ENCODE peak calls at places on chromosomes 7 and 10, in four cellular contexts. H, C, G and B are unnamed samples. For H3K4me1, the result is how much of the 10 kb centered on the place peaks cover.

GRCh38 chr10:1368772-1369171 is 312.6 kb downstream of the WDR37 start:
- DNase-seq in C (no peak), G (peak), H (peak), B (no peak)

GRCh38 chr10:101284171-101285092 is 55.2 kb upstream of the LBX1 start:
- DNase-seq in H (no peak), C (no peak), G (no peak), B (no peak)

GRCh38 chr10:119251315-119251708 is 43.9 kb downstream of the GRK5 start:
- DNase-seq in H (no peak), C (peak), G (no peak), B (no peak)

GRCh38 chr7:48139461-48139860 is 31.8 kb upstream of the ABCA13 start:
- DNase-seq in C (no peak), H (peak), G (no peak), B (no peak)

GRCh38 chr10:29039659-29040309 is 249.1 kb upstream of the LYZL1 start:
- DNase-seq in C (no peak), G (no peak), H (no peak), B (no peak)

GRCh38 chr10:76324283-76324682 is 892.9 kb downstream of the LRMDA start:
- DNase-seq in C (no peak), H (peak), G (no peak), B (peak)

GRCh38 chr10:16992611-16993119 is 136.9 kb downstream of the CUBN start:
- DNase-seq in G (no peak), C (no peak), H (no peak), B (no peak)

GRCh38 chr7:155454183-155455112 is 3.5 kb upstream of the EN2 start:
- DNase-seq in G (no peak), C (no peak), H (no peak), B (no peak)

GRCh38 chr7:8236781-8237407 is 25.1 kb downstream of the ICA1 start:
- DNase-seq in C (no peak), G (no peak), H (no peak), B (no peak)

GRCh38 chr10:129761166-129761565 is 202.9 kb downstream of the EBF3 start:
- DNase-seq in G (no peak), H (no peak), C (no peak), B (peak)

GRCh38 chr10:73999703-74000102 is 1.8 kb downstream of the VCL start:
- DNase-seq in G (no peak), H (no peak), C (no peak), B (no peak)

GRCh38 chr10:16792675-16793074 is 24.5 kb downstream of the RSU1 start:
- DNase-seq in G (no peak), C (no peak), H (no peak), B (no peak)

GRCh38 chr10:70430489-70431445 is 10.7 kb downstream of the NODAL start:
- DNase-seq in G (no peak), H (peak), C (peak), B (peak)

GRCh38 chr7:28432105-28432504 is 19.8 kb downstream of the CREB5 start:
- DNase-seq in H (peak), C (no peak), G (no peak), B (no peak)

GRCh38 chr7:127066974-127067373 is 185.8 kb downstream of the GRM8 start:
- DNase-seq in H (peak), G (peak), C (no peak), B (peak)

GRCh38 chr7:23105644-23106490 is at the start of gene KLHL7:
- DNase-seq in G (peak), C (peak), H (peak), B (peak)

GRCh38 chr7:100835903-100836811 is 8.8 kb upstream of the EPHB4 start:
- DNase-seq in C (peak), H (no peak), G (no peak), B (peak)

GRCh38 chr7:38410056-38410455 is 136.6 kb upstream of the TARP start:
- DNase-seq in H (peak), G (no peak), C (no peak), B (no peak)

GRCh38 chr7:152054377-152055230 is 29.1 kb downstream of the GALNT11 start:
- DNase-seq in C (no peak), H (peak), G (no peak), B (peak)

GRCh38 chr10:101956898-101957297 is 99.1 kb downstream of the ARMH3 start:
- DNase-seq in C (no peak), H (no peak), G (no peak), B (no peak)

GRCh38 chr10:21895932-21896331 is 107.6 kb downstream of the DNAJC1 start:
- DNase-seq in G (no peak), H (no peak), C (no peak), B (no peak)

GRCh38 chr7:81408728-81409127 is 361.1 kb downstream of the HGF start:
- DNase-seq in G (no peak), C (no peak), H (no peak), B (no peak)

GRCh38 chr7:12674861-12675260 is 12.6 kb upstream of the ARL4A start:
- DNase-seq in C (no peak), H (peak), G (peak), B (no peak)

GRCh38 chr10:132705173-132705572 is 80.8 kb downstream of the NKX6-2 start:
- DNase-seq in C (peak), H (no peak), G (no peak), B (peak)

GRCh38 chr10:1036341-1036791 is 10.7 kb upstream of the IDI2 start:
- DNase-seq in G (no peak), C (no peak), H (no peak), B (no peak)

GRCh38 chr10:124168991-124169826 is 75.8 kb upstream of the CHST15 start:
- DNase-seq in G (no peak), H (no peak), C (no peak), B (no peak)

GRCh38 chr7:74606101-74606908 is 51.2 kb upstream of the GTF2I start:
- DNase-seq in G (no peak), H (peak), C (peak), B (peak)

GRCh38 chr10:78350286-78350685 is 316.6 kb downstream of the RPS24 start:
- DNase-seq in C (no peak), G (no peak), H (no peak), B (no peak)

GRCh38 chr7:28931565-28931964 is 26.6 kb downstream of the TRIL start:
- DNase-seq in H (no peak), C (no peak), G (no peak), B (no peak)

GRCh38 chr10:117175215-117175900 is 21.9 kb upstream of the KCNK18 start:
- DNase-seq in H (peak), C (peak), G (no peak), B (peak)

GRCh38 chr10:73790886-73791625 is 5.7 kb downstream of the ZSWIM8 start:
- DNase-seq in C (peak), G (no peak), H (no peak), B (no peak)

GRCh38 chr10:50226610-50227009 is 24.7 kb downstream of the ASAH2 start:
- DNase-seq in C (no peak), H (no peak), G (no peak), B (no peak)

GRCh38 chr7:23654508-23654907 is 25.5 kb upstream of the FAM221A start:
- DNase-seq in C (no peak), H (peak), G (peak), B (no peak)

GRCh38 chr7:157089100-157089510 is 49.6 kb upstream of the UBE3C start:
- DNase-seq in C (no peak), H (no peak), G (no peak), B (no peak)

GRCh38 chr7:91683823-91684222 is 196.7 kb downstream of the MTERF1 start:
- DNase-seq in G (no peak), H (no peak), C (no peak), B (no peak)

GRCh38 chr10:133154996-133155778 is 4.8 kb upstream of the KNDC1 start:
- DNase-seq in G (no peak), C (no peak), H (no peak), B (no peak)

GRCh38 chr7:44380179-44380830 is 54.9 kb upstream of the CAMK2B start:
- DNase-seq in G (no peak), C (no peak), H (no peak), B (no peak)

DNA sequence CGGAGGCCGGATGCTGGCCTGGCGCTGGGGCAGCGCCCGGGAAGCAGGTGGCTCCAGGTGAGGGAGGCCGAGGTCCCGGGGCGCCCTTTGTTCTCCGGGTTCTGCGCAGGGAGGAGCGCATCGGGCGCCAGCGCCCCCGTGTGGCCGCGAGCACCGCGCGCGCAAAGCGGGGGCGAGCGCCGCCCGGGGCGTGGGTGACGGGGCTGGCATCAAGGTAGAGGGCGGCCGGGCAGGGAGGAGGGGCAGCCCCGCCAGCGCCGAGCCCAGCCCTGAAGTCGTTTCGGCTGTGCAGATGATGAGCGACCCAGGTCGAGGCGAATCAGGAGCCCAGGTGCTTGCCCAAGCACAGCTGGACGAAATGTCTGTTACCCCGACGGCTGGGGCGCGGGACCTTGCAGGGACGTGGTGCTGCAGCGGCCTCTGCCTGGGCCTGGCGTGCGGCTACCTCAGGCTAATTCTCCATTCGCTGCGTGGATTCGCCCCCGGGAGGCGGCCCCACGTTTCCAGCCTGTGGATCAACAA is 10.5 kb upstream of the FGFR2 start:
- DNase-seq in G (no peak), H (peak), C (peak), B (peak)
- H3K27ac ChIP-seq in G (no peak), H (peak), C (no peak), B (no peak)

GRCh38 chr7:1913290-1914282 is 243.5 kb downstream of the ELFN1 start:
- DNase-seq in H (no peak), C (no peak), G (no peak), B (peak)

GRCh38 chr7:1911571-1911970 is 241.5 kb downstream of the ELFN1 start:
- DNase-seq in H (no peak), C (no peak), G (no peak), B (no peak)

GRCh38 chr7:1914321-1914720 is 244.2 kb downstream of the ELFN1 start:
- DNase-seq in G (no peak), H (no peak), C (peak), B (no peak)

GRCh38 chr7:1910827-1911226 is 240.8 kb downstream of the ELFN1 start:
- DNase-seq in G (no peak), H (no peak), C (no peak), B (no peak)

GRCh38 chr7:1912472-1913289 is 242.6 kb downstream of the ELFN1 start:
- DNase-seq in H (no peak), G (no peak), C (peak), B (no peak)
- H3K4me3 ChIP-seq in H (no peak), G (no peak), C (no peak), B (no peak)

GRCh38 chr10:72322280-72323058 is 32.2 kb downstream of the DNAJB12 start:
- DNase-seq in G (no peak), C (no peak), H (no peak), B (no peak)

GRCh38 chr10:72322030-72322279 is 32.8 kb downstream of the DNAJB12 start:
- DNase-seq in G (no peak), H (no peak), C (no peak), B (no peak)

GRCh38 chr10:72321248-72322029 is 33.3 kb downstream of the DNAJB12 start:
- DNase-seq in G (no peak), H (peak), C (peak), B (no peak)

GRCh38 chr10:72320676-72321247 is 34.0 kb downstream of the DNAJB12 start:
- DNase-seq in H (peak), C (peak), G (no peak), B (peak)

DNA sequence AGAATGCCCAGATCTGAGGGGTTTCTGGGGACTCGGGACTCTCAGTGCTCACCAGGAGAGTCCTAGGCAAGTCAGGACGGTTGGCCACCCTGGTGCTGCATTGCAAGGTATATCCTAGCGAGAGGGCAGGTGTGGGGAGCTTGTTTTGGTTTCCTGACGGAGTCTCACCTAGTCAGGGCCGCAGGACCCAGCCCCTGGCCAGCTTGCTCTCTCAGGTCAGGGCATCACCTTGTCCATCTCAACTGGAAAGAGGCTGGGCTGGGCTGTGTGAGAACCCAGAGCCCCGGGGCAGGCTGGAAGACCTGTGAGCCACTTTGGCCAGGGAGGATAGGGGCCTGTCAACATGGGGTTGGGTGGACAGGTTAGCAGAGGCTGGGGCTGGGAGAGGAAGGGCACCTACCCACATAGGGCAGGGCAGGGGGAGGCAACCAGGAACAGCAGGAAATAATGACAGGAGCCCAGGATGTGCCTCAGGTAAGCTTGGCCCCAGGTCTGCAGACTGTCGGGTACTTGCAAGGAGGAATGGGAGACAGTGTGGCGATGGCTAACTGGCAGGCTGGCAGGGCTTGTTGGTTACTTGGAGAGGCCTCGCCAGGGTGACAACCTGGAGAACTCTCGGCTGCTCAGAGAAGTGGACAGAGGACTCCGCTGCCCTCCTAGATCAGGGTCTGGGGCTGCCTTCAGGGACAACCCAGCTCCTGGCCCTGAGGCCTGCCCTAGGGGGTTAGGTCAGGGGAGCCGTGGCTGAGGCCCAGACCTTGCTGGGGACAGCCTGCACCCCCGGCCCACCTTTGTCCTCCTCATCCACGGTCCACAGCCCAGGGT is 31.4 kb downstream of the DNAJB12 start:
- DNase-seq in G (no peak), H (no peak), C (no peak), B (no peak)
- H3K4me1 ChIP-seq in G (under half), H (half or more), C (under half), B (under half)

DNA sequence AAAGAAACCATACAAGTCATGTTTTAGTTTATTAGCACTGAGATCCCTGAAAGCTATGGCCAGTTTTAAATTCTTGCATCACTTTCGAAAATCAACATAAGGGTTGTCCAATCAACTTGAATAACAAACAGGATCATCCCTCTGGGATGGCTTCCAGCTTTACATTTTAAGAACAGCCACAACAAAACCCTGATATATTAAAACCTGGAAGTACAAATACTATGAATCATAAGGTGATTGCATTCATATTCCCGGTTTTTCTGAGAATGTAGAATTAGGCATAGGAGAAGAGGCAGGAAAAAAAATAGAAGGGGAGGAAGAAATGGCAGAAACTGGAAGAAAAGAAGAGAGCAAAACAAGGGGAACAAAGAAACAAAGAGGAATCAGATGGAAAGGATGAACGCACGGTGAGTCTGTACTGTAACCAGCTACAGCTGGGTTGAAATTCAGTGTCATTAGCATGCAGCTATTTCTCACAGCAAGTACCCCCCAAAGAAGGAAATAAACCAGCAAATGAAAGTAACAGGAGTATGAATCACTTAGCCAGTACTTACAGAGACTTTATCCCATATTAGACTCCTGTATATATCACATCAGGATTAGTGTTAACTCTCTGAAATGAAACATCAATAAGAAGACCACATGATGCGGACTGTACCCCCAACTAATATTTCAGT is 301.4 kb downstream of the RNLS start:
- DNase-seq in H (no peak), C (no peak), G (no peak), B (no peak)
- H3K27ac ChIP-seq in H (no peak), C (no peak), G (no peak), B (no peak)

GRCh38 chr7:106102387-106102966 is 9.6 kb downstream of the SYPL1 start:
- DNase-seq in H (no peak), C (no peak), G (no peak), B (no peak)
- H3K4me3 ChIP-seq in H (no peak), C (no peak), G (no peak), B (no peak)

DNA sequence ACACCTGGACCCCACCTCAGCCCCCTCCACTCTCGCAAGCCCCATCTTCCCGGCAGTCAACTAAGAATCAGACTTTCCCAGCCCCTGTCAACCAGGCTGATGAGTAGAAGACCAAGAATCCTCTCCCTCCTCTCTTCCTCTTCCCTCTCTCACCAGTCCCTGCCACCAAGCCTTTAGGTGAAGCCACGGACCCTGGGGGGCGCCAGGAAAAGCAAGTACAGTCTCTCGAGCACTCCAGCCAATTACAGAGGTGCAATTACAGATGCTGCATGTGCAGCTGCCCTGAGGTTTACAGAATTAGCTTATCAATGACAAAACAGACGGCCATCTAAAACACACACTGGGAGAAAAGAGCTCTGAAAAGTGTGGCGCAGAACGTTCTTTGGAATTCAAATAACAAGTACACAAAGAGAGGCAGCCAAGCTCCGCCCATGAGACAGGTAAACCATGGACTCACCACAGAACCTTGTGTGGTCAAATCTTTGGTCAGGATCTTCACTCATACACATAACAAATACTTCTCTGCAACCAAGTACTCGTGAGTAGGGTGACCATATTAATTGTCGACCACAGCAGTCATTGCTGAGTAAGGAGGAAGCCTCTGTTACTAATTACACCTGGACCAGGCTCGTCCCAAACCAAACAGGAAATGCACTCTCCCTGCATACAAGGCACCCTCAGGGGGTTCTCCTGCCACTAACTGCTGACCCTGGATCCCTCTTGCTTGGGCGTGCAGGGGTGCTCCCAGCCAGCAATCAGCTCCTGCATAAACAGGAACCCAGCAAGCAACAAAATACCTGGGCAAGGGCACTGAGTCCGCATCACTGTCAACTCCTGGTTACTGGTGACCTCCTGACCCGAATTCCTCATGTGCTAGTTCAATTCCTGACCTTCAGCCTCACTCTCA is 189.2 kb downstream of the FAM107B start:
- DNase-seq in C (no peak), H (peak), G (no peak), B (no peak)
- H3K4me1 ChIP-seq in C (under half), H (half or more), G (under half), B (under half)